ENCODE peak calls at places on chromosomes 6 and 20, in five cellular contexts. E is right cardiac atrium, D is LNCaP clone FGC, T is stomach, F is tibial artery. C is an unnamed sample.

GRCh38 chr20:37225146-37225545 is 36.5 kb downstream of the GHRH start:
- DNase-seq in D (no peak), T (peak; percentile 59), F (no peak), E (no peak), C (no peak)

GRCh38 chr20:24777746-24778145 is 171.3 kb upstream of the CST7 start:
- DNase-seq in T (no peak), E (no peak), D (no peak), F (no peak), C (no peak)

GRCh38 chr20:35240914-35241293 is 14.4 kb downstream of the MMP24 start:
- DNase-seq in F (no peak), D (no peak), T (no peak), E (no peak), C (no peak)

GRCh38 chr6:145137425-145137824 is 597.9 kb downstream of the EPM2A start:
- DNase-seq in E (no peak), T (no peak), F (no peak), D (no peak), C (peak; percentile 59)

GRCh38 chr6:105991561-105992314 is 94.4 kb upstream of the PRDM1 start:
- DNase-seq in T (peak; percentile 52), E (no peak), F (no peak), D (no peak), C (no peak)

GRCh38 chr6:6942826-6943225 is 164.9 kb upstream of the RREB1 start:
- DNase-seq in T (no peak), E (peak; percentile 71), F (peak; percentile 70), D (no peak), C (peak; percentile 12)

GRCh38 chr6:130565696-130566095 is 199.9 kb downstream of the TMEM200A start:
- DNase-seq in E (no peak), T (no peak), F (peak; percentile 48), D (no peak), C (no peak)

GRCh38 chr6:158751842-158752424 is 67.2 kb downstream of the EZR start:
- DNase-seq in T (no peak), D (no peak), F (no peak), E (no peak), C (no peak)

GRCh38 chr6:44386364-44386928 is 1.1 kb upstream of the CDC5L start:
- DNase-seq in T (peak; percentile 83), D (no peak), F (peak; percentile 82), E (peak; percentile 68), C (peak; percentile 67)

GRCh38 chr20:33524261-33524660 is 34.4 kb downstream of the CBFA2T2 start:
- DNase-seq in E (no peak), D (no peak), F (no peak), T (no peak), C (no peak)

GRCh38 chr6:29071831-29072723 is 15.0 kb downstream of the OR2B3 start:
- DNase-seq in D (peak; percentile 13), E (no peak), T (no peak), F (no peak), C (peak; percentile 10)

GRCh38 chr6:10081957-10082356 is 332.9 kb downstream of the TFAP2A start:
- DNase-seq in T (no peak), E (no peak), F (no peak), D (no peak), C (no peak)

GRCh38 chr20:53074811-53075314 is 102.7 kb downstream of the TSHZ2 start:
- DNase-seq in E (no peak), D (no peak), T (no peak), F (no peak), C (peak; percentile 16)

GRCh38 chr6:105161411-105161810 is 18.4 kb downstream of the POPDC3 start:
- DNase-seq in T (no peak), E (no peak), F (no peak), D (no peak), C (no peak)

GRCh38 chr6:30037182-30037788 is 23.8 kb upstream of the POLR1H start:
- DNase-seq in E (no peak), F (no peak), T (no peak), D (no peak), C (peak; percentile 56)

GRCh38 chr6:46781478-46782378 is 11.5 kb upstream of the MEP1A start:
- DNase-seq in T (peak; percentile 45), D (peak; percentile 59), F (no peak), E (no peak), C (peak; percentile 78)

GRCh38 chr6:170030284-170031095 is 260.4 kb downstream of the DLL1 start:
- DNase-seq in F (peak; percentile 47), T (peak; percentile 22), D (no peak), E (peak; percentile 21), C (no peak)

GRCh38 chr20:12941025-12941424 is 67.7 kb upstream of the SPTLC3 start:
- DNase-seq in E (no peak), F (no peak), D (no peak), T (no peak), C (no peak)

GRCh38 chr6:151119823-151120524 is 119.8 kb upstream of the AKAP12 start:
- DNase-seq in T (no peak), E (no peak), D (no peak), F (no peak), C (no peak)

GRCh38 chr6:129637340-129638054 is 72.5 kb downstream of the ARHGAP18 start:
- DNase-seq in F (no peak), D (no peak), T (no peak), E (no peak), C (no peak)

GRCh38 chr6:46263709-46264091 is 92.9 kb upstream of the ENPP5 start:
- DNase-seq in E (no peak), T (no peak), F (no peak), D (no peak), C (peak; percentile 91)

GRCh38 chr6:134077301-134077700 is 24.9 kb upstream of the SLC2A12 start:
- DNase-seq in F (no peak), D (no peak), T (no peak), E (no peak), C (peak; percentile 32)

GRCh38 chr6:107555449-107555848 is 65.5 kb downstream of the SOBP start:
- DNase-seq in E (no peak), F (no peak), D (no peak), T (no peak), C (no peak)

GRCh38 chr20:9515211-9515580 is 806 bp downstream of the LAMP5 start:
- DNase-seq in T (no peak), E (no peak), D (no peak), F (no peak), C (no peak)

GRCh38 chr6:159935633-159936032 is 33.2 kb upstream of the IGF2R start:
- DNase-seq in T (no peak), D (no peak), E (no peak), F (no peak), C (peak; percentile 92)

GRCh38 chr20:53829706-53830521 is 236.3 kb upstream of the ZNF217 start:
- DNase-seq in T (no peak), F (no peak), D (no peak), E (no peak), C (peak; percentile 70)

GRCh38 chr6:71510057-71510713 is 221.6 kb downstream of the OGFRL1 start:
- DNase-seq in E (peak; percentile 50), D (peak; percentile 19), F (peak; percentile 77), T (peak; percentile 43), C (peak; percentile 86)

GRCh38 chr20:62353289-62354030 is 13.7 kb downstream of the LAMA5 start:
- DNase-seq in D (no peak), T (no peak), E (peak; percentile 62), F (no peak), C (no peak)

GRCh38 chr20:49557449-49557848 is 10.5 kb downstream of the PTGIS start:
- DNase-seq in T (no peak), F (no peak), D (no peak), E (no peak), C (no peak)

GRCh38 chr6:146014233-146014632 is 14.6 kb upstream of the GRM1 start:
- DNase-seq in D (no peak), F (no peak), E (no peak), T (no peak), C (no peak)

GRCh38 chr6:30543824-30544223 is 12.5 kb downstream of the GNL1 start:
- DNase-seq in D (no peak), T (no peak), E (no peak), F (no peak), C (no peak)

GRCh38 chr6:20688710-20689500 is 154.6 kb downstream of the CDKAL1 start:
- DNase-seq in E (no peak), T (no peak), D (no peak), F (no peak), C (peak; percentile 63)

GRCh38 chr6:27616313-27617045 is 143.6 kb upstream of the ZNF184 start:
- DNase-seq in D (no peak), F (no peak), T (no peak), E (no peak), C (no peak)
- H3K4me3 ChIP-seq in D (peak overlapping the region; percentile 60), F (no peak overlapping the region), T (peak overlapping the region; percentile 26), E (peak overlapping the region; percentile 36), C (peak overlapping the region; percentile 52)

GRCh38 chr20:38649275-38649891 is 47.8 kb downstream of the ARHGAP40 start:
- DNase-seq in E (no peak), T (no peak), F (no peak), D (no peak), C (peak; percentile 48)

GRCh38 chr20:38645318-38645717 is 43.7 kb downstream of the ARHGAP40 start:
- DNase-seq in F (no peak), E (no peak), D (no peak), T (no peak), C (no peak)

GRCh38 chr20:38642498-38642897 is 40.9 kb downstream of the ARHGAP40 start:
- DNase-seq in D (no peak), E (no peak), F (no peak), T (no peak), C (no peak)

GRCh38 chr20:38644588-38644987 is 43.0 kb downstream of the ARHGAP40 start:
- DNase-seq in F (no peak), E (no peak), T (no peak), D (no peak), C (no peak)

DNA sequence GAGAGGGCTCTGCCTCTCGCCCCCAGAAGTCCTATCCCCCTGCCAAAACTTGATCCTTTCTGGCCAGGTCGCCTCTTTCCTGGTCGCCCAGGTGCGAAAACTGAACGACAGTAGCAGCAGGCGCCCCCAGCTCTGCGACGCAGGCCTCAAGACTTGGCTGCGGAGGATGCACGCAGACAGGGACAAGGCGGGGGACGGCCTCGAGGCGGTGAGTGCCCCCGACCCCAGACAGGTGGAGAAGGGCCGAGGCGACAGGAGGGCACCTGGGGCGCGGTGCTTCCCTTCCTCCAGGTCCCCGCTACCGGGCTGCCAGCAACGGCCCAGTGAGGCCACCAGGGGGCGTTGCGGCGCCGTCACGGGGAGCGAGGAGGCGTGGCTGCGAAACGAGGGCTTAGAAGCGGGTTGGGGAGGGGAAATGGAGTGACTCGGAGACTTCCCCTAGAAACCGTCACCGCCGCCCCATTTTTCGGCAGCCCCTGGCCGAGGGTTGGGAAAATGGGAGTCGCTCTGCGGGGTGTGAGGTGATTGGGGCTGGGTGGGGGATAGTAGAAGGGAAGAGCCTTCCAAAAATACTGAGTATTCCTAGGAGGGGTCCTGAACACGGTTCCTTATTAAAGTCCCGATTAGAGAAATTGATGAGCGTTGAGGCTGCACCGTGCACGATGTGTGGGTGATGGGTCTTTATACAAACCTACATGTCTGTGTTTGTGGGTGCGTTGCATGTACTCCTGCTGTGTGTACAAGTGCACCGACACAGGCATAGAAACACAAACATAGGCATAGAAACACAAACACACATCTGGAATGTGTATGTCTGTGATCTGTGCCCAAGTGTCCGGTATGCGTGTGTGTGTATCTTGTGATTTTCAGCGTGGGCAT is 44.6 kb downstream of the ARHGAP40 start:
- DNase-seq in E (peak; percentile 88), D (no peak), T (peak; percentile 83), F (peak; percentile 81), C (peak; percentile 66)
- H3K4me3 ChIP-seq in E (no peak overlapping the region), D (peak overlapping the region; percentile 31), T (peak overlapping the region; percentile 27), F (no peak overlapping the region), C (peak overlapping the region; percentile 21)

GRCh38 chr6:56246941-56247653 is at the start of gene COL21A1:
- DNase-seq in D (no peak), F (peak; percentile 82), T (no peak), E (peak; percentile 88), C (peak; percentile 20)
- H3K4me3 ChIP-seq in D (no peak within 1 kb of the TSS), F (peak within 1 kb of the TSS; percentile 54), T (peak within 1 kb of the TSS; percentile 47), E (peak within 1 kb of the TSS; percentile 52), C (peak within 1 kb of the TSS; percentile 50)

GRCh38 chr6:168261234-168261633 is 58.3 kb downstream of the DACT2 start:
- DNase-seq in T (no peak), E (no peak), D (no peak), F (no peak), C (no peak)
- H3K4me3 ChIP-seq in T (no peak overlapping the region), E (no peak overlapping the region), D (no peak overlapping the region), F (no peak overlapping the region), C (no peak overlapping the region)